ENCODE peak calls at places on chromosome 18, in four cellular contexts. R is IMR-90, Y is GM12878, Z is K562. A is an unnamed sample.

GRCh38 chr18:62524443-62525200 is 1.8 kb downstream of the ZCCHC2 start:
- DNase-seq in R (peak), Y (no peak), Z (peak), A (peak)

GRCh38 chr18:48183613-48184012 is 225.6 kb downstream of the ZBTB7C start:
- DNase-seq in R (no peak), Y (no peak), Z (no peak), A (no peak)

GRCh38 chr18:62716679-62717058 is 1.3 kb downstream of the PHLPP1 start:
- DNase-seq in R (no peak), Y (no peak), Z (peak), A (peak)

GRCh38 chr18:62954341-62954740 is 239.0 kb downstream of the PHLPP1 start:
- DNase-seq in R (peak), Y (no peak), Z (no peak), A (no peak)

GRCh38 chr18:10751711-10752110 is 225.9 kb downstream of the NAPG start:
- DNase-seq in R (no peak), Y (no peak), Z (no peak), A (no peak)

GRCh38 chr18:45637546-45638327 is 22.5 kb downstream of the SLC14A2 start:
- DNase-seq in R (no peak), Y (no peak), Z (no peak), A (no peak)

GRCh38 chr18:7021994-7022840 is 95.4 kb downstream of the LAMA1 start:
- DNase-seq in R (peak), Y (no peak), Z (peak), A (peak)

GRCh38 chr18:6920099-6920955 is 190.8 kb downstream of the ARHGAP28 start:
- DNase-seq in R (peak), Y (no peak), Z (peak), A (peak)

GRCh38 chr18:9866627-9867453 is 18.9 kb upstream of the TXNDC2 start:
- DNase-seq in R (no peak), Y (no peak), Z (no peak), A (no peak)

GRCh38 chr18:63297678-63298392 is 21.7 kb downstream of the BCL2 start:
- DNase-seq in R (no peak), Y (no peak), Z (no peak), A (no peak)

GRCh38 chr18:5276947-5277346 is 18.6 kb downstream of the ZBTB14 start:
- DNase-seq in R (no peak), Y (no peak), Z (no peak), A (no peak)

GRCh38 chr18:36633961-36634412 is 194.8 kb downstream of the TPGS2 start:
- DNase-seq in R (no peak), Y (peak), Z (no peak), A (no peak)

GRCh38 chr18:12006488-12006840 is 25.2 kb downstream of the IMPA2 start:
- DNase-seq in R (no peak), Y (no peak), Z (no peak), A (no peak)

GRCh38 chr18:36297419-36298112 is at the start of gene FHOD3:
- DNase-seq in R (peak), Y (no peak), Z (peak), A (peak)

GRCh38 chr18:77098554-77099174 is 33.9 kb downstream of the MBP start:
- DNase-seq in R (no peak), Y (no peak), Z (no peak), A (no peak)

GRCh38 chr18:10284571-10285282 is 169.7 kb upstream of the APCDD1 start:
- DNase-seq in R (no peak), Y (no peak), Z (no peak), A (peak)

GRCh38 chr18:54671291-54671881 is 80.3 kb downstream of the DYNAP start:
- DNase-seq in R (peak), Y (no peak), Z (peak), A (peak)

GRCh38 chr18:10195529-10195928 is 258.9 kb upstream of the APCDD1 start:
- DNase-seq in R (no peak), Y (no peak), Z (no peak), A (no peak)

GRCh38 chr18:10457798-10458197 is 3.4 kb downstream of the APCDD1 start:
- DNase-seq in R (peak), Y (no peak), Z (no peak), A (no peak)

GRCh38 chr18:21179590-21180220 is 62.3 kb upstream of the GREB1L start:
- DNase-seq in R (peak), Y (peak), Z (peak), A (peak)

DNA sequence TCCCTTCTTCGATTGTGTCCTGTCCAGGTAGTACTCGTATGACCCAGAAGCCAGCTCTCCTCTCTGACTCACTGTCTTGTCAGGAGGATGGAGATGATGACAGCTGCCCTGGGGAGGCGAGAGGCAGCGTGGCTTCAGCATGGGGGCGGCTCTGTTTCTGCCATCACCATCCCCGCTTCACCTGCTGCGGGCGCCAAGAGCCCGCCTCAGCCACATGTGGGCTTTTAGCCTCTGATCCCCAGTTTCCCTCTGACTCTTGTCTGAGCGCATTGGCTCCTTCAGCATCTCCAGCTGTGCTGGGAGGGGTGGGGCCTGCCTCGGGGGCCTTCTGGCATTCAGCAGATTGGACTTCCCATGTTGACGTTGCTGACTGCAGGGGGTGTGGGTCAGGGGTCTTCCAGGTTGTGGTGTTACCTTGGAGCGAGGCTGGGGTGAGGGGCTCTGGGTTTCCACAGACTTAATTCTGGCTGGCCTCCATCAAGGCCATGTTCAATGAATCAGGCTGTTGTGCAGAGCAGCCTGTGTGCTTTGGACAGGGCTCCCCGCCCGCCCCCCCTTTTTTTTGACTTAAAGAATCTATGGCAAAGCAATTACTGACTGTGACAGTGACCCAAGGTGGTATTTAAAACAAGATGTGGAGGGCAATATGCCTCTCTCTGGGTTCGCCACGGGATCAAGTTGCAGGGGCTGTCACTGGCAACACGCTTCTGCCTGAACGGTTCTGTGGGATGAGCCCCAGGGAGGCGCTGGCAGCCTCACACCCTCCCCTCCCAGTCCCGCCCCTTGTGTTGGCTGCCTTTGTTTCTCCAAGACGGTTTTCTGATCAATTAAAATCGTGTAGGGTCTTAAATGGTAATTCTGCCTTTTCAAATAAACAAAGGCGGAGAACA is 228.3 kb downstream of the LDLRAD4 start:
- DNase-seq in R (no peak), Y (no peak), Z (no peak), A (no peak)
- TF ChIP-seq FOS in R (no peak), Y (no peak), Z (no peak), A (no peak)

GRCh38 chr18:22204996-22205395 is 35.6 kb downstream of the GATA6 start:
- DNase-seq in R (no peak), Y (no peak), Z (no peak), A (no peak)
- H3K9ac ChIP-seq in R (no peak), Y (no peak), Z (no peak), A (no peak)

GRCh38 chr18:59139291-59139614 is 431 bp upstream of the SEC11C start:
- DNase-seq in R (peak), Y (no peak), Z (peak), A (no peak)
- TF ChIP-seq FOS in R (no peak), Y (no peak), Z (no peak), A (no peak)

DNA sequence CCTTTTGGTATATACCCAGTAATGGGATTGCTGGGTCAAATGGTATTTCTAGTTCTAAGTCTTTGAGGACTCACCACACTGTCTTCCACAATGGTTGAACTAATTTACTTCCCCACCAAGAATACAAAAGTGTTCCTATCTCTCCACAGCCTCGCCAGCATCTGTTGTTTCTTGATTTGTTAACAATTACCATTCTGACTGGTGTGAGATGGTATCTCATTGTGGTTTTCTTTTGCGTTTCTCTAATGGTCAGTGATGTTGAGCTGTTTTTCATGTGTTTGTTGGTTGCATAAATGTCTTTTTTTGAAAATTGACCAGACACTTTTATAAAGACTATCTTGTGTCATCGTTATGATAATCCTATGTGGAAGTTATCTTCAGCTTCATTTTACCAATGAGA is 16.0 kb upstream of the ATP8B1 start:
- DNase-seq in R (no peak), Y (no peak), Z (no peak), A (no peak)
- H3K9ac ChIP-seq in R (no peak), Y (no peak), Z (no peak), A (peak)

GRCh38 chr18:79797518-79798345 is at the start of gene KCNG2:
- DNase-seq in R (no peak), Y (no peak), Z (no peak), A (no peak)
- TF ChIP-seq FOS in R (no peak), Y (no peak), Z (no peak), A (no peak)

DNA sequence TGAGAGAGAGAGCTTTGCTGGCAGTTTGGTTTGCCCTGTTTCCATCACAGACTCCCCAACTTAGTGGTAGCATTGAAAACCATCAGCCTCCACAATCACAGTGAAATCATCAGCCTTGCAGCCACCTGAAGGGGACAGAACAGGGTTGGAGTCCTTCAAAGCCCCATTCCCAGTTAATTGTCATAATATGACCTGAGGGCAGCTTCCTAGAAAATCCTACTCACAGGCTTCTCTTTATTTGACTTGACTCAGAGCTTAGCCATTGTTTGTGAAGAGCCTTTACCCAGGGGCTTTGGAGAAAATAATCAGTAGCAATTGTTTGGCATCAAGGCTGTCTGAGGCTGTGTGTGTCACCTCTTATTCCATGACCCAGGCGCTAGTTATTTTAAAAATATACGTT is 308.7 kb downstream of the CBLN2 start:
- DNase-seq in R (no peak), Y (no peak), Z (no peak), A (no peak)
- H3K9ac ChIP-seq in R (no peak), Y (no peak), Z (no peak), A (no peak)

GRCh38 chr18:3171631-3172030 is 48.1 kb downstream of the MYOM1 start:
- DNase-seq in R (no peak), Y (no peak), Z (no peak), A (no peak)
- TF ChIP-seq FOS in R (no peak), Y (no peak), Z (no peak), A (no peak)

GRCh38 chr18:29164993-29165599 is 988.2 kb upstream of the CDH2 start:
- DNase-seq in R (peak), Y (no peak), Z (no peak), A (peak)
- H3K9ac ChIP-seq in R (peak), Y (no peak), Z (no peak), A (peak)